ENCODE peak calls at places on chromosomes 12 and 14, in five cellular contexts. One of them, this sample, is unnamed.

GRCh38 chr12:101490286-101490920 is 15.3 kb downstream of the SPIC start:
- DNase-seq in activated naive CD8-positive, alpha-beta T cell treated with anti-CD3 and anti-CD28 coated beads for 36 hours: peak; percentile 19
- DNase-seq in NCI-H1436: peak; percentile 29
- DNase-seq in hippocampal formation: no peak
- DNase-seq in esophagus muscularis mucosa: no peak
- DNase-seq in this sample: no peak

GRCh38 chr12:75722714-75723200 is 211.3 kb upstream of the KRR1 start:
- DNase-seq in activated naive CD8-positive, alpha-beta T cell treated with anti-CD3 and anti-CD28 coated beads for 36 hours: peak; percentile 26
- DNase-seq in NCI-H1436: peak; percentile 23
- DNase-seq in hippocampal formation: peak; percentile 45
- DNase-seq in esophagus muscularis mucosa: no peak
- DNase-seq in this sample: no peak

GRCh38 chr14:93036652-93037341 is 78.9 kb downstream of the ITPK1 start:
- DNase-seq in activated naive CD8-positive, alpha-beta T cell treated with anti-CD3 and anti-CD28 coated beads for 36 hours: no peak
- DNase-seq in NCI-H1436: no peak
- DNase-seq in hippocampal formation: peak; percentile 93
- DNase-seq in esophagus muscularis mucosa: no peak
- DNase-seq in this sample: no peak

GRCh38 chr12:11170810-11171144 is 217 bp upstream of the SMIM10L1 start:
- DNase-seq in activated naive CD8-positive, alpha-beta T cell treated with anti-CD3 and anti-CD28 coated beads for 36 hours: no peak
- DNase-seq in NCI-H1436: no peak
- DNase-seq in hippocampal formation: no peak
- DNase-seq in esophagus muscularis mucosa: no peak
- DNase-seq in this sample: no peak

GRCh38 chr14:92121207-92121669 is 268 bp downstream of the NDUFB1 start:
- DNase-seq in activated naive CD8-positive, alpha-beta T cell treated with anti-CD3 and anti-CD28 coated beads for 36 hours: no peak
- DNase-seq in NCI-H1436: no peak
- DNase-seq in hippocampal formation: no peak
- DNase-seq in esophagus muscularis mucosa: peak; percentile 96
- DNase-seq in this sample: no peak

GRCh38 chr12:48165089-48166031 is 8.0 kb upstream of the ASB8 start:
- DNase-seq in activated naive CD8-positive, alpha-beta T cell treated with anti-CD3 and anti-CD28 coated beads for 36 hours: peak; percentile 26
- DNase-seq in NCI-H1436: peak; percentile 58
- DNase-seq in hippocampal formation: no peak
- DNase-seq in esophagus muscularis mucosa: no peak
- DNase-seq in this sample: no peak

GRCh38 chr12:54304187-54304810 is 3.5 kb upstream of the NFE2 start:
- DNase-seq in activated naive CD8-positive, alpha-beta T cell treated with anti-CD3 and anti-CD28 coated beads for 36 hours: no peak
- DNase-seq in NCI-H1436: no peak
- DNase-seq in hippocampal formation: no peak
- DNase-seq in esophagus muscularis mucosa: peak; percentile 93
- DNase-seq in this sample: no peak

GRCh38 chr14:53356361-53357150 is 203.4 kb upstream of the DDHD1 start:
- DNase-seq in activated naive CD8-positive, alpha-beta T cell treated with anti-CD3 and anti-CD28 coated beads for 36 hours: no peak
- DNase-seq in NCI-H1436: no peak
- DNase-seq in hippocampal formation: no peak
- DNase-seq in esophagus muscularis mucosa: no peak
- DNase-seq in this sample: no peak

GRCh38 chr12:108837680-108838079 is 19.7 kb downstream of the SSH1 start:
- DNase-seq in activated naive CD8-positive, alpha-beta T cell treated with anti-CD3 and anti-CD28 coated beads for 36 hours: no peak
- DNase-seq in NCI-H1436: no peak
- DNase-seq in hippocampal formation: no peak
- DNase-seq in esophagus muscularis mucosa: no peak
- DNase-seq in this sample: no peak

GRCh38 chr12:120388711-120389431 is 19.9 kb upstream of the MSI1 start:
- DNase-seq in activated naive CD8-positive, alpha-beta T cell treated with anti-CD3 and anti-CD28 coated beads for 36 hours: no peak
- DNase-seq in NCI-H1436: peak; percentile 76
- DNase-seq in hippocampal formation: no peak
- DNase-seq in esophagus muscularis mucosa: no peak
- DNase-seq in this sample: no peak

GRCh38 chr14:50659327-50659974 is 8.7 kb downstream of the SAV1 start:
- DNase-seq in activated naive CD8-positive, alpha-beta T cell treated with anti-CD3 and anti-CD28 coated beads for 36 hours: no peak
- DNase-seq in NCI-H1436: no peak
- DNase-seq in hippocampal formation: no peak
- DNase-seq in esophagus muscularis mucosa: no peak
- DNase-seq in this sample: no peak

GRCh38 chr12:53481957-53482586 is 17.2 kb downstream of the MAP3K12 start:
- DNase-seq in activated naive CD8-positive, alpha-beta T cell treated with anti-CD3 and anti-CD28 coated beads for 36 hours: no peak
- DNase-seq in NCI-H1436: no peak
- DNase-seq in hippocampal formation: no peak
- DNase-seq in esophagus muscularis mucosa: no peak
- DNase-seq in this sample: no peak

GRCh38 chr12:125533434-125534029 is 468.3 kb downstream of the AACS start:
- DNase-seq in activated naive CD8-positive, alpha-beta T cell treated with anti-CD3 and anti-CD28 coated beads for 36 hours: peak; percentile 22
- DNase-seq in NCI-H1436: no peak
- DNase-seq in hippocampal formation: peak; percentile 59
- DNase-seq in esophagus muscularis mucosa: no peak
- DNase-seq in this sample: no peak

GRCh38 chr14:100529561-100530031 is 57.6 kb downstream of the BEGAIN start:
- DNase-seq in activated naive CD8-positive, alpha-beta T cell treated with anti-CD3 and anti-CD28 coated beads for 36 hours: no peak
- DNase-seq in NCI-H1436: no peak
- DNase-seq in hippocampal formation: no peak
- DNase-seq in esophagus muscularis mucosa: peak; percentile 47
- DNase-seq in this sample: peak; percentile 69

GRCh38 chr12:50351120-50352043 is 45.0 kb downstream of the FAM186A start:
- DNase-seq in activated naive CD8-positive, alpha-beta T cell treated with anti-CD3 and anti-CD28 coated beads for 36 hours: no peak
- DNase-seq in NCI-H1436: no peak
- DNase-seq in hippocampal formation: no peak
- DNase-seq in esophagus muscularis mucosa: no peak
- DNase-seq in this sample: no peak

GRCh38 chr12:55743131-55743921 is 404 bp downstream of the GDF11 start:
- DNase-seq in activated naive CD8-positive, alpha-beta T cell treated with anti-CD3 and anti-CD28 coated beads for 36 hours: peak; percentile 60
- DNase-seq in NCI-H1436: peak; percentile 82
- DNase-seq in hippocampal formation: no peak
- DNase-seq in esophagus muscularis mucosa: no peak
- DNase-seq in this sample: no peak

GRCh38 chr12:50394469-50395029 is 1.9 kb downstream of the FAM186A start:
- DNase-seq in activated naive CD8-positive, alpha-beta T cell treated with anti-CD3 and anti-CD28 coated beads for 36 hours: no peak
- DNase-seq in NCI-H1436: no peak
- DNase-seq in hippocampal formation: no peak
- DNase-seq in esophagus muscularis mucosa: no peak
- DNase-seq in this sample: no peak

GRCh38 chr12:84697141-84697540 is 215.5 kb downstream of the SLC6A15 start:
- DNase-seq in activated naive CD8-positive, alpha-beta T cell treated with anti-CD3 and anti-CD28 coated beads for 36 hours: no peak
- DNase-seq in NCI-H1436: no peak
- DNase-seq in hippocampal formation: no peak
- DNase-seq in esophagus muscularis mucosa: no peak
- DNase-seq in this sample: no peak

GRCh38 chr12:43964966-43965365 is 129.1 kb downstream of the TMEM117 start:
- DNase-seq in activated naive CD8-positive, alpha-beta T cell treated with anti-CD3 and anti-CD28 coated beads for 36 hours: no peak
- DNase-seq in NCI-H1436: no peak
- DNase-seq in hippocampal formation: no peak
- DNase-seq in esophagus muscularis mucosa: no peak
- DNase-seq in this sample: no peak